ENCODE peak calls at places on chromosomes 7 and 10, in seven cellular contexts. H is SK-N-SH, M is HCT116, N is GM23338, C is A549, S is HL-60, I is HepG2. B is an unnamed sample.

GRCh38 chr10:50390302-50390701 is 139.0 kb upstream of the ASAH2 start:
- DNase-seq in H (no peak), M (no peak), N (no peak), C (no peak), S (no peak), I (no peak), B (no peak)

GRCh38 chr10:33376976-33377657 is 42.6 kb upstream of the NRP1 start:
- DNase-seq in H (no peak), M (peak; percentile 10), N (no peak), C (peak; percentile 5), S (no peak), I (no peak), B (no peak)

GRCh38 chr7:135389971-135390370 is 119.9 kb downstream of the CNOT4 start:
- DNase-seq in H (no peak), M (no peak), N (no peak), C (no peak), S (no peak), I (no peak), B (no peak)

GRCh38 chr10:122206471-122207065 is 64.5 kb upstream of the BTBD16 start:
- DNase-seq in H (no peak), M (no peak), N (no peak), C (no peak), S (no peak), I (no peak), B (no peak)

GRCh38 chr7:88866265-88866863 is 70.8 kb upstream of the TEX47 start:
- DNase-seq in H (no peak), M (no peak), N (no peak), C (no peak), S (no peak), I (no peak), B (no peak)

GRCh38 chr10:112952282-112952991 is 2.4 kb downstream of the TCF7L2 start:
- DNase-seq in H (peak; percentile 17), M (no peak), N (peak; percentile 61), C (peak; percentile 48), S (no peak), I (no peak), B (no peak)

GRCh38 chr10:47296111-47296894 is 3.7 kb upstream of the GDF10 start:
- DNase-seq in H (no peak), M (no peak), N (no peak), C (no peak), S (no peak), I (no peak), B (no peak)

GRCh38 chr10:84179059-84179710 is 5.6 kb downstream of the GPR15LG start:
- DNase-seq in H (peak; percentile 74), M (no peak), N (no peak), C (peak; percentile 29), S (no peak), I (no peak), B (no peak)

GRCh38 chr10:119849031-119849789 is 23.4 kb downstream of the MCMBP start:
- DNase-seq in H (no peak), M (no peak), N (no peak), C (peak; percentile 34), S (no peak), I (no peak), B (no peak)

GRCh38 chr7:105426606-105427146 is 38.0 kb upstream of the SRPK2 start:
- DNase-seq in H (no peak), M (no peak), N (no peak), C (no peak), S (no peak), I (no peak), B (no peak)

GRCh38 chr10:117226813-117227451 is 14.0 kb upstream of the SLC18A2 start:
- DNase-seq in H (peak; percentile 61), M (peak; percentile 67), N (peak; percentile 89), C (peak; percentile 61), S (peak; percentile 55), I (peak; percentile 31), B (no peak)

GRCh38 chr7:17706734-17707133 is 233.6 kb downstream of the SNX13 start:
- DNase-seq in H (peak; percentile 43), M (peak; percentile 65), N (peak; percentile 86), C (peak; percentile 80), S (peak; percentile 63), I (peak; percentile 46), B (peak; percentile 12)

GRCh38 chr7:22885824-22886255 is 63.2 kb upstream of the TOMM7 start:
- DNase-seq in H (no peak), M (no peak), N (no peak), C (no peak), S (peak; percentile 55), I (no peak), B (peak; percentile 88)

GRCh38 chr7:93228302-93228701 is 2.0 kb upstream of the HEPACAM2 start:
- DNase-seq in H (peak; percentile 41), M (peak; percentile 50), N (peak; percentile 80), C (peak; percentile 65), S (peak; percentile 45), I (peak; percentile 56), B (peak; percentile 31)

GRCh38 chr10:78415111-78415510 is 381.4 kb downstream of the RPS24 start:
- DNase-seq in H (no peak), M (no peak), N (no peak), C (no peak), S (no peak), I (no peak), B (no peak)

GRCh38 chr10:75211007-75211735 is 575 bp downstream of the VDAC2 start:
- DNase-seq in H (peak; percentile 24), M (no peak), N (peak; percentile 48), C (peak; percentile 68), S (peak; percentile 38), I (peak; percentile 48), B (no peak)

GRCh38 chr10:94358480-94358879 is 4.3 kb downstream of the NOC3L start:
- DNase-seq in H (no peak), M (peak; percentile 43), N (no peak), C (no peak), S (no peak), I (peak; percentile 9), B (no peak)

GRCh38 chr10:86673827-86674581 is 5.7 kb downstream of the LDB3 start:
- DNase-seq in H (peak; percentile 79), M (no peak), N (no peak), C (no peak), S (no peak), I (no peak), B (no peak)

GRCh38 chr7:20647908-20648776 is 32.7 kb downstream of the ABCB5 start:
- DNase-seq in H (peak; percentile 51), M (peak; percentile 55), N (peak; percentile 86), C (peak; percentile 51), S (peak; percentile 4), I (peak; percentile 18), B (no peak)

GRCh38 chr10:63518690-63519288 is 2.4 kb upstream of the REEP3 start:
- DNase-seq in H (no peak), M (no peak), N (no peak), C (no peak), S (no peak), I (no peak), B (no peak)

GRCh38 chr10:35739998-35740397 is 97.9 kb upstream of the FZD8 start:
- DNase-seq in H (no peak), M (no peak), N (no peak), C (no peak), S (no peak), I (no peak), B (no peak)

GRCh38 chr10:59560161-59560560 is 149.5 kb downstream of the SLC16A9 start:
- DNase-seq in H (no peak), M (no peak), N (no peak), C (no peak), S (no peak), I (no peak), B (no peak)

GRCh38 chr10:5679036-5679435 is 5.6 kb upstream of the TASOR2 start:
- DNase-seq in H (no peak), M (no peak), N (no peak), C (no peak), S (no peak), I (no peak), B (no peak)

GRCh38 chr7:15972767-15973362 is 286.4 kb upstream of the MEOX2 start:
- DNase-seq in H (no peak), M (no peak), N (no peak), C (no peak), S (no peak), I (no peak), B (no peak)

GRCh38 chr7:107387077-107387476 is 82.8 kb upstream of the GPR22 start:
- DNase-seq in H (peak; percentile 75), M (no peak), N (peak; percentile 64), C (no peak), S (no peak), I (no peak), B (no peak)

GRCh38 chr10:48801026-48801425 is 116.4 kb downstream of the WDFY4 start:
- DNase-seq in H (no peak), M (no peak), N (no peak), C (no peak), S (peak; percentile 6), I (no peak), B (no peak)
- H3K4me3 ChIP-seq in H (no peak overlapping the region), M (no peak overlapping the region), N (no peak overlapping the region), C (no peak overlapping the region), S (no peak overlapping the region), I (no peak overlapping the region), B (no peak overlapping the region)

DNA sequence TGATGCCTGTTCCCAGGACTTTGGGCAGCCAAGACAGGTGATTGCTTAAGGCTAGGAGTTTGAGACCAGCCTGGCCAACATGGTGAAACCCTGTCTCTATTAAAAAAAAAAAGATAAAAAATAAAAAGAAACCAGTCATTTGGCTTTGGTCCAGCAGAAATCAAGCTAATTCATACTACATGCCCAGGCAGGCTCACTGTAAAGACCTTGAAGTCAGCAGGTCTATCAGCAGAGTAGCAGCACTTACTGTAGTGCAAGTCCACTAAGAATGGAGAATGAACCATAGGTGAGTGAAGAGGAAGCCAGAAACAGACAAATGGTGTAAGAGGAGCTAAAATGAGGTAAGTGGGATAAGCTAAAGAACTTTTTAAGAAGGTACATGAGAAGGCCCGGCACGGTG is 24.7 kb downstream of the PSPH start:
- DNase-seq in H (no peak), M (no peak), N (no peak), C (no peak), S (no peak), I (no peak), B (no peak)
- TF ChIP-seq REST in H (no peak), M (no peak), N (no peak), C (no peak), S (no peak), I (no peak), B (no peak)

GRCh38 chr10:124724279-124725027 is 19.7 kb downstream of the FAM53B start:
- DNase-seq in H (no peak), M (no peak), N (no peak), C (no peak), S (no peak), I (peak; percentile 72), B (no peak)
- H3K4me3 ChIP-seq in H (no peak overlapping the region), M (no peak overlapping the region), N (no peak overlapping the region), C (no peak overlapping the region), S (no peak overlapping the region), I (no peak overlapping the region), B (no peak overlapping the region)

DNA sequence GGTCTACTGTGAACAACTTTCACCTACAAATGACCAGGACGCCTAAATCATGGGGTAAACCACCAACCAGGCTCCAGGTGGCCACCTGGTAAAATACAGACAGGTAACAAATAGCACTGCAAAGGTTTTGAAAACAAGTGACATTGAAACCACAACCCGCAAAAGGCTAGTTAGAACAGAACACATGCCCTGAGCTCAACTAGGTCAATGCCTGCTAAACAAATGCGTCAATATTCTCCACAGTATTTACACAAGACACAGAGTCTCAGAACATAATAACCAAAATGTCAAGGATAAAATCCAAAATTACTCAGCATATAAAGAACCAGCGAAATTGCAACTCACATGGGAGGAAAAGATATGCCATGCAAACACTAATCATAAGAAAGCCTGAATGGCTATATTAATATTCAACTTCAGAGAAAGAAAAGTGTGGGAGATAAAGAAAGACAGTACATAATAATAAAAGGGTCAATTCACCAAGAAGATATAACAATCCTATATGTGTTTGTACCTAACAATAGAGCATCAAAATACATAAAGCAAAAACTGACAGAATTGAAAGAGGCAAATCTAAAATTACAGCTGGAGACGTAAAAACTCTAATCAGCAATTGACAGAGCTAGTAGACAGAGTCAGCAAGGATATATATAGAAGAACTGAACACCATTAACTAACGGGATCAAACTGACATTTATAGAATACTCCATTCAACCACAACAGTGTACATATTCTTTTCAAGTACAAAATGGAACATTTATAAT is 47.6 kb downstream of the SMURF1 start:
- DNase-seq in H (no peak), M (no peak), N (no peak), C (no peak), S (no peak), I (peak; percentile 44), B (no peak)
- TF ChIP-seq REST in H (no peak), M (no peak), N (no peak), C (no peak), S (no peak), I (no peak), B (no peak)

B was measured in GM12878.